ENCODE peak calls at places on chromosomes 2 and 18, in five cellular contexts. O, X, G, M and Q are unnamed samples.

GRCh38 chr2:70029814-70030409 is 57.4 kb upstream of the PCBP1 start:
- DNase-seq in O (no peak), X (peak), G (peak), M (no peak), Q (peak)

GRCh38 chr2:24871852-24872323 is 48.1 kb downstream of the ADCY3 start:
- DNase-seq in O (no peak), X (no peak), G (peak), M (no peak), Q (no peak)

GRCh38 chr2:102355526-102356380 is at the start of gene IL18R1:
- DNase-seq in O (peak), X (peak), G (peak), M (no peak), Q (peak)

GRCh38 chr18:22422909-22423548 is 5.3 kb upstream of the CTAGE1 start:
- DNase-seq in O (no peak), X (peak), G (no peak), M (no peak), Q (no peak)

GRCh38 chr18:65435529-65435928 is 315.3 kb upstream of the CDH7 start:
- DNase-seq in O (no peak), X (no peak), G (no peak), M (no peak), Q (no peak)

GRCh38 chr2:215728504-215729065 is 284.8 kb downstream of the MREG start:
- DNase-seq in O (no peak), X (no peak), G (peak), M (peak), Q (peak)

GRCh38 chr2:168185583-168186274 is 61.7 kb downstream of the STK39 start:
- DNase-seq in O (no peak), X (no peak), G (no peak), M (no peak), Q (no peak)

GRCh38 chr2:108587621-108588020 is 53.4 kb downstream of the LIMS1 start:
- DNase-seq in O (no peak), X (peak), G (peak), M (no peak), Q (peak)

GRCh38 chr18:43484710-43485109 is 207.4 kb upstream of the SYT4 start:
- DNase-seq in O (no peak), X (no peak), G (no peak), M (no peak), Q (no peak)

GRCh38 chr18:74196220-74197119 is 48.1 kb downstream of the TIMM21 start:
- DNase-seq in O (peak), X (peak), G (peak), M (no peak), Q (peak)

GRCh38 chr2:237412646-237413292 is 1.2 kb downstream of the COL6A3 start:
- DNase-seq in O (no peak), X (peak), G (no peak), M (no peak), Q (peak)

GRCh38 chr2:50273003-50273402 is 758.9 kb downstream of the NRXN1 start:
- DNase-seq in O (no peak), X (no peak), G (no peak), M (no peak), Q (no peak)